ENCODE peak calls at places on chromosomes 11 and 22, in nine cellular contexts. X, S, T, Z, G, A, Y, I and W are unnamed samples.

GRCh38 chr11:24386551-24387404 is 110.1 kb upstream of the LUZP2 start:
- DNase-seq in X (no peak), S (no peak), T (peak), Z (no peak), G (peak), A (peak), Y (no peak), I (no peak), W (peak)

GRCh38 chr11:15937601-15938361 is 418.6 kb downstream of the SOX6 start:
- DNase-seq in X (no peak), S (no peak), T (no peak), Z (no peak), G (no peak), A (peak), Y (no peak), I (no peak), W (no peak)

GRCh38 chr11:35290876-35291275 is 128.5 kb downstream of the SLC1A2 start:
- DNase-seq in X (peak), S (no peak), T (no peak), Z (no peak), G (no peak), A (no peak), Y (no peak), I (no peak), W (no peak)

GRCh38 chr11:64185323-64186204 is at the start of gene STIP1:
- DNase-seq in X (peak), S (peak), T (peak), Z (peak), G (peak), A (peak), Y (peak), I (peak), W (peak)

GRCh38 chr11:77589521-77590193 is at the start of gene AQP11:
- DNase-seq in X (peak), S (peak), T (peak), Z (peak), G (peak), A (peak), Y (peak), I (peak), W (peak)

GRCh38 chr11:31974737-31975136 is 116.1 kb upstream of the RCN1 start:
- DNase-seq in X (no peak), S (no peak), T (peak), Z (no peak), G (peak), A (peak), Y (no peak), I (no peak), W (peak)

GRCh38 chr11:129386795-129387390 is 11.2 kb downstream of the BARX2 start:
- DNase-seq in X (no peak), S (no peak), T (no peak), Z (no peak), G (no peak), A (peak), Y (no peak), I (no peak), W (no peak)

GRCh38 chr11:1682225-1682901 is 14.6 kb upstream of the KRTAP5-6 start:
- DNase-seq in X (no peak), S (no peak), T (no peak), Z (no peak), G (no peak), A (no peak), Y (no peak), I (no peak), W (no peak)

GRCh38 chr11:35058318-35058717 is 80.7 kb upstream of the CD44 start:
- DNase-seq in X (no peak), S (no peak), T (no peak), Z (no peak), G (no peak), A (no peak), Y (no peak), I (no peak), W (no peak)

GRCh38 chr22:41910599-41911291 is 4.1 kb downstream of the SHISA8 start:
- DNase-seq in X (peak), S (peak), T (no peak), Z (no peak), G (peak), A (peak), Y (peak), I (no peak), W (no peak)

GRCh38 chr22:40482391-40482790 is 112.0 kb downstream of the SGSM3 start:
- DNase-seq in X (no peak), S (no peak), T (peak), Z (no peak), G (peak), A (peak), Y (no peak), I (no peak), W (no peak)

GRCh38 chr22:28983190-28983589 is 78.4 kb downstream of the C22orf31 start:
- DNase-seq in X (no peak), S (no peak), T (peak), Z (no peak), G (no peak), A (no peak), Y (no peak), I (no peak), W (no peak)

GRCh38 chr11:17015639-17016125 is 1.5 kb upstream of the PLEKHA7 start:
- DNase-seq in X (no peak), S (no peak), T (no peak), Z (no peak), G (peak), A (no peak), Y (no peak), I (no peak), W (no peak)

GRCh38 chr22:43945632-43946390 is 9.4 kb upstream of the SAMM50 start:
- DNase-seq in X (peak), S (peak), T (no peak), Z (peak), G (peak), A (peak), Y (peak), I (no peak), W (peak)

GRCh38 chr11:33310720-33311500 is 53.7 kb downstream of the HIPK3 start:
- DNase-seq in X (no peak), S (no peak), T (no peak), Z (no peak), G (no peak), A (peak), Y (no peak), I (no peak), W (peak)

GRCh38 chr11:61498767-61499341 is 9.7 kb upstream of the LRRC10B start:
- DNase-seq in X (no peak), S (no peak), T (no peak), Z (no peak), G (no peak), A (no peak), Y (no peak), I (no peak), W (no peak)

GRCh38 chr11:27902981-27903624 is 202.8 kb upstream of the BDNF start:
- DNase-seq in X (no peak), S (no peak), T (peak), Z (no peak), G (peak), A (peak), Y (no peak), I (no peak), W (peak)